ENCODE peak calls at places on chromosomes 11 and 22, in nine cellular contexts. Z is thyroid gland; X is adrenal gland; U is stimulated activated CD8-positive, alpha-beta memory T cell treated with anti-CD3 and anti-CD28 coated beads, Interleukin-4, amount 100 ng/mL, for 4 hours; L is DND-41; H is DMS153; R is aorta; J is HTR-8/SVneo; K is Calu3. T is an unnamed sample.

GRCh38 chr11:8601376-8602133 is 7.5 kb upstream of the STK33 start:
- DNase-seq in Z (no peak), X (no peak), U (no peak), L (no peak), H (no peak), R (no peak), J (no peak), K (no peak), T (no peak)

GRCh38 chr22:37502342-37503182 is 16.4 kb upstream of the MFNG start:
- DNase-seq in Z (peak; percentile 29), X (no peak), U (no peak), L (no peak), H (peak; percentile 42), R (no peak), J (no peak), K (peak; percentile 93), T (no peak)

GRCh38 chr11:114386545-114386944 is 13.8 kb downstream of the C11orf71 start:
- DNase-seq in Z (no peak), X (no peak), U (no peak), L (no peak), H (no peak), R (no peak), J (no peak), K (no peak), T (no peak)

GRCh38 chr11:129265125-129265788 is 73.1 kb upstream of the ARHGAP32 start:
- DNase-seq in Z (no peak), X (no peak), U (no peak), L (no peak), H (no peak), R (no peak), J (no peak), K (no peak), T (no peak)

GRCh38 chr11:49995559-49995958 is 13.2 kb upstream of the OR4C12 start:
- DNase-seq in Z (no peak), X (peak; percentile 41), U (no peak), L (peak; percentile 55), H (peak; percentile 42), R (no peak), J (no peak), K (peak; percentile 26), T (no peak)

GRCh38 chr11:398826-399225 is 4.8 kb downstream of the PKP3 start:
- DNase-seq in Z (no peak), X (no peak), U (no peak), L (no peak), H (no peak), R (peak; percentile 44), J (no peak), K (no peak), T (no peak)

GRCh38 chr22:45082795-45083194 is 73.0 kb upstream of the PHF21B start:
- DNase-seq in Z (no peak), X (no peak), U (no peak), L (no peak), H (no peak), R (no peak), J (no peak), K (peak; percentile 48), T (no peak)

GRCh38 chr11:109898592-109898991 is 194.6 kb upstream of the ZC3H12C start:
- DNase-seq in Z (no peak), X (no peak), U (no peak), L (no peak), H (no peak), R (no peak), J (no peak), K (no peak), T (no peak)

GRCh38 chr22:36911887-36912661 is 1.4 kb upstream of the CSF2RB start:
- DNase-seq in Z (no peak), X (no peak), U (no peak), L (no peak), H (no peak), R (no peak), J (no peak), K (no peak), T (no peak)

GRCh38 chr11:29018631-29019030 is 910.4 kb downstream of the METTL15 start:
- DNase-seq in Z (no peak), X (no peak), U (no peak), L (no peak), H (peak; percentile 29), R (no peak), J (peak; percentile 39), K (no peak), T (no peak)

GRCh38 chr11:33347490-33348125 is 90.4 kb downstream of the HIPK3 start:
- DNase-seq in Z (peak; percentile 13), X (no peak), U (no peak), L (no peak), H (no peak), R (no peak), J (no peak), K (no peak), T (no peak)

GRCh38 chr22:49449811-49450386 is 377.8 kb downstream of the BRD1 start:
- DNase-seq in Z (no peak), X (no peak), U (no peak), L (no peak), H (no peak), R (no peak), J (no peak), K (no peak), T (no peak)

GRCh38 chr11:3808846-3809623 is 675 bp downstream of the PGAP2 start:
- DNase-seq in Z (peak; percentile 76), X (no peak), U (no peak), L (peak; percentile 30), H (peak; percentile 13), R (peak; percentile 34), J (peak; percentile 71), K (peak; percentile 67), T (peak; percentile 6)

GRCh38 chr11:7893792-7894191 is 37.3 kb downstream of the OR10A6 start:
- DNase-seq in Z (no peak), X (no peak), U (no peak), L (no peak), H (no peak), R (no peak), J (no peak), K (no peak), T (no peak)

GRCh38 chr11:125072210-125072960 is 9.3 kb downstream of the SLC37A2 start:
- DNase-seq in Z (no peak), X (no peak), U (no peak), L (no peak), H (no peak), R (no peak), J (no peak), K (no peak), T (peak; percentile 73)

GRCh38 chr11:15747671-15748070 is 608.7 kb downstream of the SOX6 start:
- DNase-seq in Z (no peak), X (no peak), U (no peak), L (no peak), H (no peak), R (no peak), J (no peak), K (no peak), T (no peak)

GRCh38 chr11:110091995-110092576 is 1.1 kb upstream of the ZC3H12C start:
- DNase-seq in Z (no peak), X (peak; percentile 37), U (no peak), L (no peak), H (no peak), R (no peak), J (no peak), K (no peak), T (no peak)

GRCh38 chr11:116787436-116787785 is 412 bp downstream of the ZPR1 start:
- DNase-seq in Z (no peak), X (no peak), U (no peak), L (no peak), H (no peak), R (no peak), J (no peak), K (no peak), T (no peak)

GRCh38 chr22:38921126-38921525 is 36.3 kb upstream of the APOBEC3A start:
- DNase-seq in Z (peak; percentile 90), X (no peak), U (no peak), L (no peak), H (peak; percentile 87), R (no peak), J (no peak), K (peak; percentile 93), T (no peak)

GRCh38 chr22:46984751-46985506 is 222.5 kb downstream of the TBC1D22A start:
- DNase-seq in Z (no peak), X (no peak), U (no peak), L (no peak), H (no peak), R (no peak), J (peak; percentile 53), K (peak; percentile 59), T (peak; percentile 81)

GRCh38 chr11:3049430-3050243 is 7.6 kb downstream of the CARS1 start:
- DNase-seq in Z (peak; percentile 48), X (peak; percentile 97), U (peak; percentile 50), L (peak; percentile 30), H (peak; percentile 18), R (peak; percentile 93), J (peak; percentile 98), K (peak; percentile 75), T (peak; percentile 96)

GRCh38 chr22:22818861-22819855 is 68.5 kb upstream of the IGLL5 start:
- DNase-seq in Z (no peak), X (no peak), U (no peak), L (peak; percentile 82), H (no peak), R (no peak), J (no peak), K (no peak), T (no peak)

GRCh38 chr11:9606799-9607510 is 33.5 kb downstream of the WEE1 start:
- DNase-seq in Z (no peak), X (no peak), U (no peak), L (no peak), H (no peak), R (no peak), J (no peak), K (peak; percentile 36), T (no peak)

GRCh38 chr22:32079110-32080089 is 36.3 kb downstream of the SLC5A1 start:
- DNase-seq in Z (no peak), X (peak; percentile 76), U (no peak), L (no peak), H (no peak), R (no peak), J (peak; percentile 57), K (peak; percentile 58), T (no peak)

GRCh38 chr22:24996420-24996952 is 44.0 kb downstream of the KIAA1671 start:
- DNase-seq in Z (no peak), X (peak; percentile 62), U (no peak), L (no peak), H (peak; percentile 91), R (no peak), J (peak; percentile 74), K (peak; percentile 26), T (no peak)

GRCh38 chr11:88035271-88035670 is 140.0 kb downstream of the RAB38 start:
- DNase-seq in Z (no peak), X (no peak), U (no peak), L (no peak), H (no peak), R (no peak), J (no peak), K (no peak), T (no peak)

GRCh38 chr11:78958444-78958843 is 383.8 kb upstream of the NARS2 start:
- DNase-seq in Z (no peak), X (no peak), U (no peak), L (no peak), H (no peak), R (no peak), J (no peak), K (no peak), T (no peak)

GRCh38 chr11:60959445-60959844 is 7.5 kb upstream of the SLC15A3 start:
- DNase-seq in Z (no peak), X (no peak), U (no peak), L (no peak), H (no peak), R (no peak), J (no peak), K (no peak), T (no peak)

GRCh38 chr11:12127206-12127898 is 17.0 kb downstream of the MICAL2 start:
- DNase-seq in Z (no peak), X (no peak), U (no peak), L (no peak), H (no peak), R (no peak), J (no peak), K (no peak), T (no peak)

GRCh38 chr11:104036603-104037394 is at the start of gene DDI1:
- DNase-seq in Z (no peak), X (no peak), U (no peak), L (no peak), H (no peak), R (no peak), J (no peak), K (no peak), T (peak; percentile 74)

GRCh38 chr11:1936072-1936780 is 10.9 kb upstream of the MRPL23 start:
- DNase-seq in Z (no peak), X (no peak), U (no peak), L (no peak), H (no peak), R (no peak), J (no peak), K (no peak), T (peak; percentile 82)